ENCODE peak calls at places on chromosomes 5 and 9, in six cellular contexts. F is Karpas-422; W is hepatocyte; N is CD8-positive, alpha-beta T cell; O is neural progenitor cell; E is brain microvascular endothelial cell. X is an unnamed sample. For H3K27me3 and H3K36me3, the result is how much of the 10 kb centered on the place peaks cover.

GRCh38 chr9:122173670-122174069 is 14.0 kb downstream of the MORN5 start:
- DNase-seq in F (no peak), W (no peak), N (no peak), O (no peak), E (no peak), X (no peak)

GRCh38 chr9:92035146-92035545 is 80.1 kb downstream of the SPTLC1 start:
- DNase-seq in F (no peak), W (no peak), N (no peak), O (no peak), E (no peak), X (no peak)

GRCh38 chr9:130232899-130233586 is 32.5 kb upstream of the HMCN2 start:
- DNase-seq in F (no peak), W (no peak), N (no peak), O (no peak), E (no peak), X (peak)

GRCh38 chr5:140694276-140694675 is 3.0 kb downstream of the HARS2 start:
- DNase-seq in F (no peak), W (no peak), N (no peak), O (no peak), E (no peak), X (no peak)

GRCh38 chr5:68505917-68506860 is 290.6 kb downstream of the PIK3R1 start:
- DNase-seq in F (no peak), W (peak), N (no peak), O (no peak), E (peak), X (no peak)

GRCh38 chr9:89903076-89903475 is 298.3 kb downstream of the GADD45G start:
- DNase-seq in F (no peak), W (no peak), N (no peak), O (no peak), E (no peak), X (no peak)

GRCh38 chr9:110714314-110714713 is 45.7 kb downstream of the MUSK start:
- DNase-seq in F (no peak), W (peak), N (no peak), O (no peak), E (no peak), X (no peak)

GRCh38 chr9:128706671-128707381 is 4.5 kb downstream of the PKN3 start:
- DNase-seq in F (no peak), W (no peak), N (no peak), O (no peak), E (no peak), X (peak)

GRCh38 chr9:16150501-16150900 is 597.7 kb downstream of the CCDC171 start:
- DNase-seq in F (no peak), W (peak), N (no peak), O (no peak), E (no peak), X (no peak)

GRCh38 chr9:14418262-14419200 is 104.6 kb upstream of the NFIB start:
- DNase-seq in F (no peak), W (peak), N (no peak), O (no peak), E (no peak), X (no peak)

GRCh38 chr5:170746952-170747340 is 36.6 kb upstream of the GABRP start:
- DNase-seq in F (no peak), W (no peak), N (no peak), O (no peak), E (no peak), X (no peak)

DNA sequence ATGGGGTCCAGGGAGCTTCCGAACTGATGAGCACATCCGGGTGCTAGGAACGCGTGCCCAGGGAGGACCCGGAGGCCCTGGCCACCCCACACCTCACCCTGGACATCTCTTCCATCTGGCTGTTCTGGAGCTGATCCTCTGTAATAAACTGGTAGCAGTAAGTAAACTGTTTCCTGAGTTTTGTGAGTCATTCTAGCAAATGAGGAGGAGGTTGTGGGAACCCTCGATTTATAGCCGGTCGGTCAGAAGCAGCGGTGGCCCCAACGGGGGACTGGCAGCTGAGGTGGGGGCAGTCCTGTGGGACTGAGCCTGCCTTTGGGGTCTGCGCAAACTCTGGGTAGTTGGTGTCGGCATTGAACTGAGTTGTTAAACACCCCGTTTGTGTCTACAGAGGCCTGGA is 15.4 kb upstream of the UBAC1 start:
- DNase-seq in F (no peak), W (no peak), N (no peak), O (no peak), E (no peak), X (no peak)
- H3K27me3 ChIP-seq in F (under half), W (under half), N (under half), O (under half), E (under half), X (under half)

DNA sequence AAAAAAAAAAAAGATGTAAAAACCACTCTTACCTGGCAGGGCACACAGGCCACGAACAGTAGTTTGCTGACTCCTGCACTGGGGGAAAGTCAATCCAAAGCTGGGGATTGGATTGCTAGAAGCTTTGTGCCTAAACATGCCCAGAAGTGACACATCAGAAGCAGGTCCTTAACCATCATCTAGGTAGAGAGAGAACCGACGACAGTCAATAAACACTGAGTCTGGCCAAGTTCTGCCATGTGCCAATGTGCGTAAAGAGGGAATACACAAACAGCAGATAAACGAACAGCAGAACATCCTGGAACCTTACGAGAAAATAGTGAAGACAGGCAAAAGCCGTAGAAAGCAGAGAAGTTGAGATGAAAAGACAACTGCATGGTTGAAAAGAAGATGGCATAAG is 14.9 kb downstream of the SFXN1 start:
- DNase-seq in F (no peak), W (no peak), N (no peak), O (no peak), E (no peak), X (no peak)
- H3K36me3 ChIP-seq in F (half or more), W (under half), N (under half), O (under half), E (under half), X (under half)

DNA sequence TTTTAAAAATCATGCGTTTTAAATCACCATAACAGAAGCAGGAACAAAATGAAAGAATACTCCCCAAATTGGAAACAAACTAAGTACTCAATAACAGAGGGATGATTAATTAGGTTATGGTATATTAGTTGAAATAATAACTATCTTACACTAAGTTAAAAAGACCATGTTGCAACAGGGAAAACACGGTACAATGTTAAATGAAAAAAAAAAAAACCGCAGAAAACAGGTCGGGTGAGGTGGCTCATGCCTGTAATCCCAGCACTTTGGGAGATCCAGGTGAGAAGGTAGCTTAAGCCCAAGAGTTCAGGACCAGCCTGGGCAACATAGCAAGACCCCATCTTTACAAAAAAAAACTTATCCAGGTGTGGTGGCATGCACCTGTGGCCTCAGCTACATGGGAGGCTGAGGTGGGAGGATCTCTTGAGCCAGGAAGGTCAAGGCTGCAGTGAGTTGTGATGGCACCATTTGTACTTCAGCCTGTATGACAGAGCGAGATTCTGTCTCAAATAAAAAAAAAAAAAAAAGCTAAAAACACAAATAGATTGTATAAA is 2.4 kb upstream of the PTPN3 start:
- DNase-seq in F (no peak), W (no peak), N (no peak), O (no peak), E (no peak), X (no peak)
- H3K27me3 ChIP-seq in F (under half), W (half or more), N (under half), O (half or more), E (under half), X (half or more)

GRCh38 chr5:10624244-10624643 is 60.4 kb downstream of the ANKRD33B start:
- DNase-seq in F (no peak), W (no peak), N (no peak), O (no peak), E (no peak), X (no peak)

GRCh38 chr5:10624679-10625078 is 60.8 kb downstream of the ANKRD33B start:
- DNase-seq in F (no peak), W (no peak), N (no peak), O (no peak), E (no peak), X (no peak)

GRCh38 chr5:10626473-10627013 is 62.7 kb downstream of the ANKRD33B start:
- DNase-seq in F (no peak), W (no peak), N (no peak), O (no peak), E (no peak), X (peak)

GRCh38 chr5:10627185-10628115 is 63.6 kb downstream of the ANKRD33B start:
- DNase-seq in F (peak), W (peak), N (peak), O (peak), E (peak), X (peak)

GRCh38 chr5:10625700-10626472 is 62.0 kb downstream of the ANKRD33B start:
- DNase-seq in F (no peak), W (no peak), N (no peak), O (no peak), E (no peak), X (no peak)
- H3K36me3 ChIP-seq in F (under half), W (under half), N (under half), O (under half), E (under half), X (under half)

GRCh38 chr5:42787073-42787472 is 24.6 kb downstream of the SELENOP start:
- DNase-seq in F (no peak), W (no peak), N (no peak), O (no peak), E (no peak), X (no peak)

GRCh38 chr5:42779083-42779482 is 22.5 kb downstream of the CCDC152 start:
- DNase-seq in F (no peak), W (no peak), N (no peak), O (no peak), E (no peak), X (no peak)

GRCh38 chr5:42785756-42786155 is 25.9 kb downstream of the SELENOP start:
- DNase-seq in F (no peak), W (no peak), N (no peak), O (no peak), E (no peak), X (no peak)

GRCh38 chr5:42784132-42784531 is 27.5 kb downstream of the CCDC152 start:
- DNase-seq in F (no peak), W (no peak), N (no peak), O (no peak), E (no peak), X (no peak)

DNA sequence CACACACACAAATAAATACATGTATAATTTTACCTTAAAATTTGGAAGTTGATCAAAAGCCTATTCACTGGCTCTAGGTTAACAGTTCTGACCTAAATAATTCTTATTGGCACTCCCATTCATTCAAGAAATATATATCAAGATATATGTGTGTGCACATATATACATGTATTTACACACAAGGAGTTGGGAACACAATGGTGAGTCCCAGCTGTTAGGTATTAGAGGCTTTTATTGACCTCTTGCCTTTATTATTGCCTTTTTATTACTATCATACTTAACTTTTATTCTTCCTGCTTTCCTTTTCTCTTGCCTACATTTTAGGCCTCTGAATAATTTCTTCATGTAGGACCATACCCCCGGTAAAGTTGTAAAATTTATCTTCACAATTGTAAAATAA is 25.0 kb downstream of the CCDC152 start:
- DNase-seq in F (no peak), W (no peak), N (no peak), O (no peak), E (no peak), X (no peak)
- H3K27me3 ChIP-seq in F (under half), W (under half), N (under half), O (under half), E (under half), X (under half)

GRCh38 chr9:113542016-113542415 is 78.5 kb downstream of the RGS3 start:
- DNase-seq in F (no peak), W (no peak), N (no peak), O (no peak), E (no peak), X (no peak)
- H3K36me3 ChIP-seq in F (under half), W (under half), N (under half), O (under half), E (under half), X (under half)

DNA sequence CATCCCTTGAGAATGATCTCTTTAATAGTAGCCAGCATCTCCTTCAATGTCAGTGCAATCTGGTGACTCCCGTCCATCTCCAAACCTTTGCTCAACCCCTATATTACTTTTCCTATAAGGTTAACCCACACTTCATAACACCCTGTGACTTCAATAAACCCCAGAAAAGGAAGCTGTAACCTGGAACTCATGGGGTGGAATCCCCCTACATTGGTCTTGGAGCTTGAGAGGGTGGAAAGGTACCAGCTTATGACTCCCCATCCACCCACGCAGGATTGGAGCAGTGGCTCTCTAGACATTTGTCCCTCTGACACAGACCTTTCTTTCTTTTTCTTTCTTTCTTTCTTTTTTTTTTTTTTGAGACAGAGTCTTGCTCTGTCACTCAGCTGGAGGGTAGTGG is 54.7 kb upstream of the ZFR start:
- DNase-seq in F (no peak), W (no peak), N (no peak), O (no peak), E (no peak), X (no peak)
- H3K27me3 ChIP-seq in F (under half), W (under half), N (under half), O (under half), E (under half), X (under half)

X was measured in H7.